ENCODE peak calls at places on chromosomes 4 and X, in eight cellular contexts. Q, O, R, F, E, S, A and T are unnamed samples.
A peak's percentile ranks its signal among the peaks of the same experiment; 100 is the strongest.

GRCh38 chr4:142850478-142850877 is 4.4 kb upstream of the INPP4B start:
- DNase-seq in R (no peak), E (no peak), A (no peak), O (no peak), Q (no peak), F (no peak), S (no peak), T (no peak)

GRCh38 chrX:100410901-100411801 is 1.1 kb upstream of the PCDH19 start:
- DNase-seq in E (no peak), R (no peak), O (no peak), F (no peak), Q (peak; percentile 58), A (no peak), S (peak; percentile 28), T (no peak)

GRCh38 chr4:184250795-184251679 is 33.4 kb upstream of the ENPP6 start:
- DNase-seq in A (no peak), O (no peak), R (peak; percentile 57), F (peak; percentile 15), E (peak; percentile 27), S (peak; percentile 64), Q (no peak), T (peak; percentile 36)

GRCh38 chr4:6231663-6232165 is 31.4 kb upstream of the JAKMIP1 start:
- DNase-seq in Q (no peak), O (no peak), A (no peak), F (no peak), R (no peak), S (no peak), E (no peak), T (no peak)

GRCh38 chrX:18877472-18877871 is 106.4 kb downstream of the PHKA2 start:
- DNase-seq in O (no peak), A (no peak), E (no peak), Q (no peak), F (no peak), R (no peak), S (no peak), T (no peak)

GRCh38 chr4:83362492-83363329 is 28.1 kb upstream of the HPSE start:
- DNase-seq in R (peak; percentile 36), A (no peak), E (no peak), O (no peak), F (no peak), S (peak; percentile 50), Q (no peak), T (no peak)

GRCh38 chr4:110164856-110165255 is 33.6 kb downstream of the ELOVL6 start:
- DNase-seq in O (no peak), Q (no peak), A (no peak), R (no peak), E (no peak), S (no peak), F (no peak), T (no peak)

GRCh38 chr4:20393486-20394100 is 141.9 kb downstream of the SLIT2 start:
- DNase-seq in E (no peak), R (no peak), A (no peak), Q (no peak), S (no peak), O (no peak), F (no peak), T (no peak)

GRCh38 chr4:147831452-147832192 is 99.7 kb downstream of the ARHGAP10 start:
- DNase-seq in O (peak; percentile 79), F (no peak), A (no peak), R (peak; percentile 84), S (peak; percentile 66), E (peak; percentile 64), Q (no peak), T (no peak)

GRCh38 chr4:42397256-42397634 is at the start of gene SHISA3:
- DNase-seq in A (peak; percentile 24), O (no peak), F (no peak), Q (peak; percentile 76), S (peak; percentile 48), R (peak; percentile 15), E (no peak), T (peak; percentile 29)

GRCh38 chr4:138972956-138973819 is 42.4 kb upstream of the NOCT start:
- DNase-seq in S (no peak), A (no peak), E (no peak), Q (no peak), F (no peak), R (no peak), O (no peak), T (no peak)

GRCh38 chrX:96683997-96684338 is 674 bp upstream of the DIAPH2 start:
- DNase-seq in F (no peak), R (no peak), E (no peak), A (no peak), Q (no peak), S (peak; percentile 0), O (no peak), T (no peak)

GRCh38 chr4:38004062-38004461 is 43.9 kb downstream of the PTTG2 start:
- DNase-seq in A (no peak), Q (no peak), S (peak; percentile 82), F (no peak), E (no peak), O (peak; percentile 25), R (no peak), T (no peak)